ENCODE peak calls at places on chromosome 10, in ten cellular contexts. One of them, this sample, is unnamed.

GRCh38 chr10:74079914-74080590 is 70.6 kb downstream of the AP3M1 start:
- DNase-seq in cardiac fibroblast: peak
- DNase-seq in activated CD8-positive, alpha-beta T cell treated with anti-CD3 and anti-CD28 coated beads for 36 hours: no peak
- DNase-seq in HepG2: no peak
- DNase-seq in body of pancreas: no peak
- DNase-seq in Calu3: no peak
- DNase-seq in lung: no peak
- DNase-seq in psoas muscle: no peak
- DNase-seq in foreskin fibroblast: peak
- DNase-seq in BJ: no peak
- DNase-seq in this sample: no peak

GRCh38 chr10:128063736-128064614 is 62.2 kb downstream of the MKI67 start:
- DNase-seq in cardiac fibroblast: no peak
- DNase-seq in activated CD8-positive, alpha-beta T cell treated with anti-CD3 and anti-CD28 coated beads for 36 hours: peak
- DNase-seq in HepG2: no peak
- DNase-seq in body of pancreas: no peak
- DNase-seq in Calu3: no peak
- DNase-seq in lung: no peak
- DNase-seq in psoas muscle: no peak
- DNase-seq in foreskin fibroblast: no peak
- DNase-seq in BJ: no peak
- DNase-seq in this sample: peak

GRCh38 chr10:71767420-71768035 is 5.8 kb downstream of the VSIR start:
- DNase-seq in cardiac fibroblast: peak
- DNase-seq in activated CD8-positive, alpha-beta T cell treated with anti-CD3 and anti-CD28 coated beads for 36 hours: no peak
- DNase-seq in HepG2: peak
- DNase-seq in body of pancreas: peak
- DNase-seq in Calu3: peak
- DNase-seq in lung: no peak
- DNase-seq in psoas muscle: peak
- DNase-seq in foreskin fibroblast: peak
- DNase-seq in BJ: peak
- DNase-seq in this sample: no peak

GRCh38 chr10:86976362-86977056 is 8.2 kb downstream of the ADIRF start:
- DNase-seq in cardiac fibroblast: no peak
- DNase-seq in activated CD8-positive, alpha-beta T cell treated with anti-CD3 and anti-CD28 coated beads for 36 hours: no peak
- DNase-seq in HepG2: no peak
- DNase-seq in body of pancreas: no peak
- DNase-seq in Calu3: no peak
- DNase-seq in lung: no peak
- DNase-seq in psoas muscle: no peak
- DNase-seq in foreskin fibroblast: no peak
- DNase-seq in BJ: no peak
- DNase-seq in this sample: no peak

GRCh38 chr10:49139866-49140195 is 6.0 kb upstream of the FAM170B start:
- DNase-seq in cardiac fibroblast: peak
- DNase-seq in activated CD8-positive, alpha-beta T cell treated with anti-CD3 and anti-CD28 coated beads for 36 hours: no peak
- DNase-seq in HepG2: no peak
- DNase-seq in body of pancreas: no peak
- DNase-seq in Calu3: no peak
- DNase-seq in lung: no peak
- DNase-seq in psoas muscle: no peak
- DNase-seq in foreskin fibroblast: peak
- DNase-seq in BJ: peak
- DNase-seq in this sample: no peak

GRCh38 chr10:33136271-33136670 is 178.2 kb upstream of the ITGB1 start:
- DNase-seq in cardiac fibroblast: no peak
- DNase-seq in activated CD8-positive, alpha-beta T cell treated with anti-CD3 and anti-CD28 coated beads for 36 hours: peak
- DNase-seq in HepG2: no peak
- DNase-seq in body of pancreas: no peak
- DNase-seq in Calu3: peak
- DNase-seq in lung: no peak
- DNase-seq in psoas muscle: no peak
- DNase-seq in foreskin fibroblast: peak
- DNase-seq in BJ: no peak
- DNase-seq in this sample: no peak

GRCh38 chr10:6958723-6959122 is 378.6 kb upstream of the PRKCQ start:
- DNase-seq in cardiac fibroblast: no peak
- DNase-seq in activated CD8-positive, alpha-beta T cell treated with anti-CD3 and anti-CD28 coated beads for 36 hours: no peak
- DNase-seq in HepG2: no peak
- DNase-seq in body of pancreas: no peak
- DNase-seq in Calu3: no peak
- DNase-seq in lung: no peak
- DNase-seq in psoas muscle: no peak
- DNase-seq in foreskin fibroblast: no peak
- DNase-seq in BJ: no peak
- DNase-seq in this sample: no peak

GRCh38 chr10:119657725-119658124 is 6.5 kb downstream of the BAG3 start:
- DNase-seq in cardiac fibroblast: no peak
- DNase-seq in activated CD8-positive, alpha-beta T cell treated with anti-CD3 and anti-CD28 coated beads for 36 hours: no peak
- DNase-seq in HepG2: no peak
- DNase-seq in body of pancreas: no peak
- DNase-seq in Calu3: no peak
- DNase-seq in lung: no peak
- DNase-seq in psoas muscle: peak
- DNase-seq in foreskin fibroblast: peak
- DNase-seq in BJ: no peak
- DNase-seq in this sample: no peak

GRCh38 chr10:132133005-132133404 is 53.7 kb upstream of the DPYSL4 start:
- DNase-seq in cardiac fibroblast: no peak
- DNase-seq in activated CD8-positive, alpha-beta T cell treated with anti-CD3 and anti-CD28 coated beads for 36 hours: no peak
- DNase-seq in HepG2: no peak
- DNase-seq in body of pancreas: peak
- DNase-seq in Calu3: no peak
- DNase-seq in lung: no peak
- DNase-seq in psoas muscle: peak
- DNase-seq in foreskin fibroblast: no peak
- DNase-seq in BJ: no peak
- DNase-seq in this sample: no peak

GRCh38 chr10:118508863-118509262 is 86.6 kb downstream of the PRLHR start:
- DNase-seq in cardiac fibroblast: no peak
- DNase-seq in activated CD8-positive, alpha-beta T cell treated with anti-CD3 and anti-CD28 coated beads for 36 hours: no peak
- DNase-seq in HepG2: no peak
- DNase-seq in body of pancreas: no peak
- DNase-seq in Calu3: no peak
- DNase-seq in lung: no peak
- DNase-seq in psoas muscle: no peak
- DNase-seq in foreskin fibroblast: no peak
- DNase-seq in BJ: no peak
- DNase-seq in this sample: no peak

GRCh38 chr10:58851606-58852005 is 324.8 kb upstream of the PHYHIPL start:
- DNase-seq in cardiac fibroblast: peak
- DNase-seq in activated CD8-positive, alpha-beta T cell treated with anti-CD3 and anti-CD28 coated beads for 36 hours: no peak
- DNase-seq in HepG2: no peak
- DNase-seq in body of pancreas: no peak
- DNase-seq in Calu3: no peak
- DNase-seq in lung: no peak
- DNase-seq in psoas muscle: no peak
- DNase-seq in foreskin fibroblast: peak
- DNase-seq in BJ: no peak
- DNase-seq in this sample: no peak

GRCh38 chr10:131282961-131283360 is 28.6 kb downstream of the TCERG1L start:
- DNase-seq in cardiac fibroblast: no peak
- DNase-seq in activated CD8-positive, alpha-beta T cell treated with anti-CD3 and anti-CD28 coated beads for 36 hours: no peak
- DNase-seq in HepG2: no peak
- DNase-seq in body of pancreas: no peak
- DNase-seq in Calu3: no peak
- DNase-seq in lung: no peak
- DNase-seq in psoas muscle: no peak
- DNase-seq in foreskin fibroblast: no peak
- DNase-seq in BJ: no peak
- DNase-seq in this sample: no peak

GRCh38 chr10:86110156-86110786 is 256.3 kb downstream of the GRID1 start:
- DNase-seq in cardiac fibroblast: no peak
- DNase-seq in activated CD8-positive, alpha-beta T cell treated with anti-CD3 and anti-CD28 coated beads for 36 hours: peak
- DNase-seq in HepG2: no peak
- DNase-seq in body of pancreas: no peak
- DNase-seq in Calu3: no peak
- DNase-seq in lung: no peak
- DNase-seq in psoas muscle: no peak
- DNase-seq in foreskin fibroblast: no peak
- DNase-seq in BJ: no peak
- DNase-seq in this sample: no peak

GRCh38 chr10:110163192-110163773 is 44.1 kb upstream of the MXI1 start:
- DNase-seq in cardiac fibroblast: no peak
- DNase-seq in activated CD8-positive, alpha-beta T cell treated with anti-CD3 and anti-CD28 coated beads for 36 hours: no peak
- DNase-seq in HepG2: no peak
- DNase-seq in body of pancreas: no peak
- DNase-seq in Calu3: no peak
- DNase-seq in lung: no peak
- DNase-seq in psoas muscle: no peak
- DNase-seq in foreskin fibroblast: no peak
- DNase-seq in BJ: no peak
- DNase-seq in this sample: no peak

GRCh38 chr10:110165867-110166266 is 41.5 kb upstream of the MXI1 start:
- DNase-seq in cardiac fibroblast: no peak
- DNase-seq in activated CD8-positive, alpha-beta T cell treated with anti-CD3 and anti-CD28 coated beads for 36 hours: no peak
- DNase-seq in HepG2: no peak
- DNase-seq in body of pancreas: no peak
- DNase-seq in Calu3: no peak
- DNase-seq in lung: peak
- DNase-seq in psoas muscle: no peak
- DNase-seq in foreskin fibroblast: no peak
- DNase-seq in BJ: no peak
- DNase-seq in this sample: no peak

GRCh38 chr10:110165239-110165638 is 42.2 kb upstream of the MXI1 start:
- DNase-seq in cardiac fibroblast: no peak
- DNase-seq in activated CD8-positive, alpha-beta T cell treated with anti-CD3 and anti-CD28 coated beads for 36 hours: peak
- DNase-seq in HepG2: no peak
- DNase-seq in body of pancreas: no peak
- DNase-seq in Calu3: no peak
- DNase-seq in lung: no peak
- DNase-seq in psoas muscle: no peak
- DNase-seq in foreskin fibroblast: no peak
- DNase-seq in BJ: no peak
- DNase-seq in this sample: no peak

GRCh38 chr10:110163841-110164240 is 43.6 kb upstream of the MXI1 start:
- DNase-seq in cardiac fibroblast: no peak
- DNase-seq in activated CD8-positive, alpha-beta T cell treated with anti-CD3 and anti-CD28 coated beads for 36 hours: no peak
- DNase-seq in HepG2: no peak
- DNase-seq in body of pancreas: no peak
- DNase-seq in Calu3: no peak
- DNase-seq in lung: no peak
- DNase-seq in psoas muscle: no peak
- DNase-seq in foreskin fibroblast: no peak
- DNase-seq in BJ: no peak
- DNase-seq in this sample: no peak

GRCh38 chr10:110162749-110163148 is 44.7 kb upstream of the MXI1 start:
- DNase-seq in cardiac fibroblast: no peak
- DNase-seq in activated CD8-positive, alpha-beta T cell treated with anti-CD3 and anti-CD28 coated beads for 36 hours: no peak
- DNase-seq in HepG2: no peak
- DNase-seq in body of pancreas: no peak
- DNase-seq in Calu3: peak
- DNase-seq in lung: no peak
- DNase-seq in psoas muscle: no peak
- DNase-seq in foreskin fibroblast: no peak
- DNase-seq in BJ: no peak
- DNase-seq in this sample: no peak
- TF ChIP-seq CTCF in cardiac fibroblast: no peak
- TF ChIP-seq CTCF in activated CD8-positive, alpha-beta T cell treated with anti-CD3 and anti-CD28 coated beads for 36 hours: no peak
- TF ChIP-seq CTCF in HepG2: peak
- TF ChIP-seq CTCF in body of pancreas: no peak
- TF ChIP-seq CTCF in Calu3: no peak
- TF ChIP-seq CTCF in lung: no peak
- TF ChIP-seq CTCF in psoas muscle: no peak
- TF ChIP-seq CTCF in foreskin fibroblast: no peak
- TF ChIP-seq CTCF in BJ: no peak
- TF ChIP-seq CTCF in this sample: no peak

DNA sequence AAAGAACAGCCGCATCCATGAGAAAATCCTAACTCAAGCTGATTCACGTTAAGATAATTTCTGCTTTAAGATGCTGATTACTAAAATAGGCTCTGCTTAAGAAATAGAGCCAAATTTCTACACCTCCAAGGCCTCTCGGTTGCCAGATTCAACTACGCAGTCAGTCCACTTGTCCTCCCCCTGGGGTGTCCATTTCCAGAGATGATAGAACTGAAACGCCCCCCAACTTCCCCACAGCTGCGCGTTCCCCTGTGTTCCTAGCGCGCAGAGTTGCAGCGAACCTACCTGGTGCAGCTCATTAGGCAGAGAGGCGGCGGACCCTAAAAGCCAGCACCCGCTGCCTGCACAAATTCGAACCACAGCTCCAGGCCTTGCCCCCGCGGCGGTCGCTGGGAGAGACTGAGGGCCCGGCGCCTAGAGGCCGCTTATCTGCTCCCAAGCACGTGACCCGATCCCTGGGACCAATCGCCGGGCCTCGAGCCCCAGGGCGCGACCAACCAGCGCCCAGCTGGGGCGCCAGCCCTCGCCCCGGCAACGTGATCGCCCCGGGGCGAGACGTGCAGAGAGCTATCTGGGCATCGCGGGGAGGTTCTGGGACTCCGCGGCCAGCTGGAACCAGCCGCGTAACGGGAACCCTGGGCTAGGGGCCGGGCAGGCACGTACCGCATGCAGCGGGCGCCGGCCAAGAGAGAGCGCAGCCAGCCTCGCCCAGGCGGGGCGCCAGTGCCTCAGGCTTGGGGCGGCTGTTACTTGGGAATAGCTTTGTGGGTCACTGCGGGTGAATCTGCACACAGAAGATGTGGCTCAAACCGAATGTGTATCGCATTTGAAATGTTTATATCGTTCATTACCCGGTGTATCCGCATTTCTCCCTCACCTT is at the start of gene PPP1R3C:
- DNase-seq in cardiac fibroblast: peak
- DNase-seq in activated CD8-positive, alpha-beta T cell treated with anti-CD3 and anti-CD28 coated beads for 36 hours: peak
- DNase-seq in HepG2: peak
- DNase-seq in body of pancreas: peak
- DNase-seq in Calu3: peak
- DNase-seq in lung: peak
- DNase-seq in psoas muscle: peak
- DNase-seq in foreskin fibroblast: peak
- DNase-seq in BJ: peak
- DNase-seq in this sample: peak
- TF ChIP-seq CTCF in cardiac fibroblast: peak
- TF ChIP-seq CTCF in activated CD8-positive, alpha-beta T cell treated with anti-CD3 and anti-CD28 coated beads for 36 hours: no peak
- TF ChIP-seq CTCF in HepG2: peak
- TF ChIP-seq CTCF in body of pancreas: peak
- TF ChIP-seq CTCF in Calu3: no peak
- TF ChIP-seq CTCF in lung: no peak
- TF ChIP-seq CTCF in psoas muscle: peak
- TF ChIP-seq CTCF in foreskin fibroblast: peak
- TF ChIP-seq CTCF in BJ: peak
- TF ChIP-seq CTCF in this sample: peak

GRCh38 chr10:116690356-116691078 is 51.8 kb downstream of the HSPA12A start:
- DNase-seq in cardiac fibroblast: peak
- DNase-seq in activated CD8-positive, alpha-beta T cell treated with anti-CD3 and anti-CD28 coated beads for 36 hours: no peak
- DNase-seq in HepG2: no peak
- DNase-seq in body of pancreas: peak
- DNase-seq in Calu3: no peak
- DNase-seq in lung: no peak
- DNase-seq in psoas muscle: no peak
- DNase-seq in foreskin fibroblast: no peak
- DNase-seq in BJ: no peak
- DNase-seq in this sample: no peak
- TF ChIP-seq CTCF in cardiac fibroblast: peak
- TF ChIP-seq CTCF in activated CD8-positive, alpha-beta T cell treated with anti-CD3 and anti-CD28 coated beads for 36 hours: no peak
- TF ChIP-seq CTCF in HepG2: peak
- TF ChIP-seq CTCF in body of pancreas: peak
- TF ChIP-seq CTCF in Calu3: no peak
- TF ChIP-seq CTCF in lung: no peak
- TF ChIP-seq CTCF in psoas muscle: peak
- TF ChIP-seq CTCF in foreskin fibroblast: no peak
- TF ChIP-seq CTCF in BJ: no peak
- TF ChIP-seq CTCF in this sample: no peak

GRCh38 chr10:124742418-124743187 is 1.6 kb downstream of the FAM53B start:
- DNase-seq in cardiac fibroblast: peak
- DNase-seq in activated CD8-positive, alpha-beta T cell treated with anti-CD3 and anti-CD28 coated beads for 36 hours: no peak
- DNase-seq in HepG2: peak
- DNase-seq in body of pancreas: no peak
- DNase-seq in Calu3: peak
- DNase-seq in lung: peak
- DNase-seq in psoas muscle: peak
- DNase-seq in foreskin fibroblast: peak
- DNase-seq in BJ: no peak
- DNase-seq in this sample: no peak
- TF ChIP-seq CTCF in cardiac fibroblast: peak
- TF ChIP-seq CTCF in activated CD8-positive, alpha-beta T cell treated with anti-CD3 and anti-CD28 coated beads for 36 hours: no peak
- TF ChIP-seq CTCF in HepG2: peak
- TF ChIP-seq CTCF in body of pancreas: no peak
- TF ChIP-seq CTCF in Calu3: no peak
- TF ChIP-seq CTCF in lung: no peak
- TF ChIP-seq CTCF in psoas muscle: no peak
- TF ChIP-seq CTCF in foreskin fibroblast: peak
- TF ChIP-seq CTCF in BJ: peak
- TF ChIP-seq CTCF in this sample: peak